ENCODE peak calls at places on chromosomes 11 and 22, in ten cellular contexts. G, U, R, Z, S, A, W, O, F and K are unnamed samples. For H3K9me3, the result is how much of the 10 kb centered on the place peaks cover.

GRCh38 chr22:22812031-22812905 is 75.3 kb upstream of the IGLL5 start:
- DNase-seq in G (no peak), U (no peak), R (no peak), Z (no peak), S (no peak), A (no peak), W (no peak), O (no peak), F (no peak), K (no peak)

GRCh38 chr11:19951558-19952083 is 208.7 kb downstream of the DBX1 start:
- DNase-seq in G (no peak), U (no peak), R (no peak), Z (no peak), S (no peak), A (peak), W (peak), O (no peak), F (no peak), K (no peak)

GRCh38 chr11:117980716-117981115 is 5.5 kb upstream of the IL10RA start:
- DNase-seq in G (no peak), U (no peak), R (no peak), Z (no peak), S (no peak), A (no peak), W (no peak), O (no peak), F (no peak), K (no peak)

GRCh38 chr11:134951305-134951700 is 539.3 kb upstream of the B3GAT1 start:
- DNase-seq in G (no peak), U (no peak), R (no peak), Z (no peak), S (no peak), A (no peak), W (no peak), O (peak), F (no peak), K (peak)

GRCh38 chr11:72038491-72038890 is 39.8 kb downstream of the IL18BP start:
- DNase-seq in G (no peak), U (peak), R (no peak), Z (peak), S (peak), A (no peak), W (no peak), O (peak), F (no peak), K (peak)

GRCh38 chr22:25200967-25201366 is 1.3 kb downstream of the CRYBB3 start:
- DNase-seq in G (no peak), U (no peak), R (no peak), Z (no peak), S (no peak), A (no peak), W (no peak), O (no peak), F (no peak), K (no peak)

GRCh38 chr11:8183136-8183535 is 14.3 kb upstream of the RIC3 start:
- DNase-seq in G (no peak), U (no peak), R (no peak), Z (no peak), S (no peak), A (no peak), W (no peak), O (no peak), F (no peak), K (no peak)

GRCh38 chr11:116052603-116053537 is 548.7 kb upstream of the CADM1 start:
- DNase-seq in G (no peak), U (no peak), R (no peak), Z (no peak), S (no peak), A (no peak), W (peak), O (no peak), F (no peak), K (no peak)

GRCh38 chr22:39459681-39460080 is 2.9 kb downstream of the MGAT3 start:
- DNase-seq in G (no peak), U (no peak), R (no peak), Z (no peak), S (no peak), A (no peak), W (no peak), O (no peak), F (no peak), K (no peak)

GRCh38 chr22:37972527-37972926 is 11.8 kb downstream of the SOX10 start:
- DNase-seq in G (no peak), U (peak), R (no peak), Z (no peak), S (no peak), A (no peak), W (no peak), O (no peak), F (no peak), K (no peak)

GRCh38 chr11:95650271-95650670 is 139.3 kb downstream of the FAM76B start:
- DNase-seq in G (no peak), U (no peak), R (no peak), Z (no peak), S (no peak), A (no peak), W (peak), O (no peak), F (no peak), K (no peak)

GRCh38 chr11:72036687-72037086 is 38.0 kb downstream of the IL18BP start:
- DNase-seq in G (no peak), U (no peak), R (no peak), Z (no peak), S (no peak), A (no peak), W (no peak), O (no peak), F (no peak), K (no peak)

GRCh38 chr11:67641302-67642147 is 2.0 kb upstream of the TBX10 start:
- DNase-seq in G (no peak), U (no peak), R (no peak), Z (no peak), S (peak), A (no peak), W (no peak), O (no peak), F (no peak), K (no peak)

GRCh38 chr11:120858740-120859139 is 165.2 kb upstream of the TBCEL start:
- DNase-seq in G (no peak), U (no peak), R (no peak), Z (no peak), S (no peak), A (no peak), W (no peak), O (no peak), F (no peak), K (no peak)

GRCh38 chr11:111623527-111624030 is 21.3 kb downstream of the SIK2 start:
- DNase-seq in G (peak), U (no peak), R (no peak), Z (peak), S (no peak), A (no peak), W (no peak), O (no peak), F (no peak), K (no peak)

GRCh38 chr22:39654527-39654926 is 84.0 kb downstream of the CACNA1I start:
- DNase-seq in G (no peak), U (no peak), R (no peak), Z (no peak), S (no peak), A (no peak), W (no peak), O (no peak), F (no peak), K (no peak)

GRCh38 chr11:102568851-102569250 is 38.3 kb upstream of the MMP7 start:
- DNase-seq in G (no peak), U (no peak), R (no peak), Z (no peak), S (no peak), A (no peak), W (no peak), O (no peak), F (no peak), K (no peak)
- H3K9me3 ChIP-seq in G (under half), U (under half), R (under half), Z (under half), S (under half), A (under half), W (under half), O (under half), F (under half), K (under half)

DNA sequence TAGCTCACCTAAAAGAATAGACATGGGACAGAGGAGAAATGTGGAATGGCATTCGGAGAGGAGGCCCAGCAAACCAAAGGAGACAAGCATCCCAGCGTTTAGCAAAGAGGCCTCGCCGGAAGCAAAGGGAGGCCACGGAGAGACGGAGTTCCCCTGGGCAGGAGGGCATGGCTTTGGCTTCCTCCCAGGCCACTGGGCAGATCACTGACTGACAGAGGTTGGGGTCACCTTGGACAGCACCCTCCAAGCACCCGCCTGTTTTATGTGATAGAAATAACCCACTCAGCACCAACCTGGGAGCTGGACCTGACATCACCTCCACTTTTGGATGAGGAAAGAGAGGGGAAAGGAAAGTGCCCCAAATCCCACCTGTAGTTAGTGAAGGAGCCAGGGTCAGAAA is 434.1 kb downstream of the BRD1 start:
- DNase-seq in G (no peak), U (no peak), R (no peak), Z (no peak), S (no peak), A (no peak), W (no peak), O (no peak), F (no peak), K (no peak)
- H3K9me3 ChIP-seq in G (under half), U (under half), R (under half), Z (under half), S (under half), A (under half), W (under half), O (under half), F (under half), K (under half)

DNA sequence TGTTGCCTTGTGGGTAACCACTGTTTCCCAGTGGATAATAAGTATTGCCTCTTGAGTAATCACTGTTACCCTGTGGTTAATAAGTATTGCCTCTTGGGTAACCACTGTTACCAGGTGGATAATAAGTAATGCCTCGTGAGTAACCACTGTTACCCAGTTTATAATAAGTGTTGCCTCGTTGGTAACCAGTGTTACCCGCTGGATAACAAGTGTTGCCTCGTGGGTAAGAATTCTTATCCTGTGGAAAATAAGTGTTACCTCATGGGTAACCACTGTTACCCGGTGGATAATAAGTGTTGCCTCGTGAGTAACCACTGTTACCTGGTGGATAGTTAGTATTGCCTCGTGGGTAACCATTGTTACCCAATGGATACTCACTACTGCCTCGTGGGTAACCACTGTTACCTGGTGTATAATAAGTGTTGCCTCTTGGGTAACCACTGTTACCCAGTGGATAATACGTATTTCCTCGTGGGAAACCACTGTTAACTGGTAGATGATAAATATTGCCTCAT is 24.1 kb upstream of the NXPE4 start:
- DNase-seq in G (no peak), U (no peak), R (no peak), Z (no peak), S (no peak), A (no peak), W (no peak), O (no peak), F (no peak), K (no peak)
- H3K9me3 ChIP-seq in G (under half), U (under half), R (under half), Z (under half), S (under half), A (under half), W (under half), O (under half), F (under half), K (under half)

GRCh38 chr11:35971841-35972422 is 28.1 kb downstream of the LDLRAD3 start:
- DNase-seq in G (no peak), U (no peak), R (no peak), Z (no peak), S (no peak), A (no peak), W (no peak), O (no peak), F (no peak), K (no peak)

GRCh38 chr11:35978173-35978572 is 34.3 kb downstream of the LDLRAD3 start:
- DNase-seq in G (no peak), U (no peak), R (no peak), Z (no peak), S (no peak), A (no peak), W (peak), O (no peak), F (no peak), K (no peak)

GRCh38 chr11:35978891-35979290 is 35.0 kb downstream of the LDLRAD3 start:
- DNase-seq in G (no peak), U (no peak), R (no peak), Z (no peak), S (no peak), A (no peak), W (no peak), O (no peak), F (no peak), K (no peak)

GRCh38 chr11:35976434-35976833 is 32.6 kb downstream of the LDLRAD3 start:
- DNase-seq in G (no peak), U (no peak), R (no peak), Z (no peak), S (no peak), A (no peak), W (no peak), O (no peak), F (no peak), K (no peak)

GRCh38 chr11:35974878-35975578 is 31.2 kb downstream of the LDLRAD3 start:
- DNase-seq in G (no peak), U (no peak), R (no peak), Z (no peak), S (no peak), A (no peak), W (no peak), O (no peak), F (no peak), K (no peak)
- H3K9me3 ChIP-seq in G (under half), U (under half), R (under half), Z (under half), S (under half), A (under half), W (under half), O (under half), F (under half), K (under half)

DNA sequence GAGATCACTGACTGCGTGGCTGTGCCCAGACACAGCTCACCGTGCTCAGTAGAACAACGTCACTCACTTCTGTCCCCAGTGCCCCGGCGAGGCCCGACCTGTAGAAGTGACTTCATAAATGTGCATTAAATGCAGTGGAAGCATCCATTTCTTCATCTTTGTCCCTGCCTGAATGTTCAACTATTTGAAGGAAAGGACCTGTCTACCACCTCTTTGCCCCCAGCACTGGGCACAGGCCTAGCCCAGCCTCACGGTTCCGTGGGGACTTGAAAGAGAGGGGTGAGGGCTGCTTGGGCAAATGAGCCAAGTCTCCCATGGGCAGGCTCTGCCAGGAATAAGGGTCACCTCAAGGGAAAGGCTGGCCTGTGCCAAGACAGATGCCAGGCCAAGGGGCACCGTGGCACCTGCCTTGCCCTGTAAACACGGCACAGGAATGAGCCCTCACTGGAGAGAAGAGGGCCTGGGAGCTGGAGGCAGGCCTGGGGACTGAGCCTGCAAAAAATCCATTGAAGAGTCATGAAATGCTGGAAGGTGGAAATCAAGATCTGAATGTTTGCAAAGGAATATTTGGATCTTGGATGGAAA is 845.3 kb downstream of the BRD1 start:
- DNase-seq in G (no peak), U (no peak), R (no peak), Z (no peak), S (no peak), A (no peak), W (no peak), O (no peak), F (no peak), K (no peak)
- H3K9me3 ChIP-seq in G (under half), U (under half), R (under half), Z (under half), S (under half), A (under half), W (under half), O (under half), F (under half), K (under half)

GRCh38 chr11:128302425-128303186 is 284.8 kb downstream of the ETS1 start:
- DNase-seq in G (no peak), U (no peak), R (no peak), Z (no peak), S (no peak), A (peak), W (no peak), O (no peak), F (peak), K (no peak)

GRCh38 chr11:128303383-128303782 is 284.0 kb downstream of the ETS1 start:
- DNase-seq in G (no peak), U (no peak), R (no peak), Z (no peak), S (no peak), A (no peak), W (no peak), O (no peak), F (no peak), K (no peak)

GRCh38 chr11:128299132-128299726 is 288.1 kb downstream of the ETS1 start:
- DNase-seq in G (no peak), U (no peak), R (no peak), Z (no peak), S (no peak), A (no peak), W (no peak), O (no peak), F (no peak), K (no peak)

GRCh38 chr11:128298271-128298670 is 289.1 kb downstream of the ETS1 start:
- DNase-seq in G (no peak), U (no peak), R (no peak), Z (no peak), S (no peak), A (no peak), W (no peak), O (no peak), F (no peak), K (no peak)

GRCh38 chr11:128300785-128301184 is 286.6 kb downstream of the ETS1 start:
- DNase-seq in G (no peak), U (no peak), R (no peak), Z (no peak), S (no peak), A (peak), W (no peak), O (no peak), F (no peak), K (no peak)
- H3K9me3 ChIP-seq in G (under half), U (under half), R (under half), Z (under half), S (under half), A (under half), W (under half), O (under half), F (under half), K (under half)

GRCh38 chr11:91178366-91178765 is 955.5 kb upstream of the CHORDC1 start:
- DNase-seq in G (no peak), U (no peak), R (no peak), Z (no peak), S (no peak), A (no peak), W (no peak), O (no peak), F (no peak), K (no peak)

GRCh38 chr11:91170711-91171110 is 947.9 kb upstream of the CHORDC1 start:
- DNase-seq in G (no peak), U (no peak), R (no peak), Z (no peak), S (no peak), A (no peak), W (no peak), O (no peak), F (no peak), K (no peak)

GRCh38 chr11:91174734-91175133 is 951.9 kb upstream of the CHORDC1 start:
- DNase-seq in G (no peak), U (no peak), R (no peak), Z (no peak), S (no peak), A (no peak), W (no peak), O (no peak), F (no peak), K (no peak)

GRCh38 chr11:91173701-91174100 is 950.9 kb upstream of the CHORDC1 start:
- DNase-seq in G (no peak), U (no peak), R (no peak), Z (no peak), S (no peak), A (no peak), W (no peak), O (no peak), F (no peak), K (no peak)
- H3K9me3 ChIP-seq in G (under half), U (under half), R (under half), Z (under half), S (under half), A (under half), W (under half), O (under half), F (under half), K (under half)

GRCh38 chr22:48045369-48045768 is 1282.9 kb downstream of the TBC1D22A start:
- DNase-seq in G (no peak), U (no peak), R (no peak), Z (no peak), S (no peak), A (no peak), W (no peak), O (no peak), F (no peak), K (no peak)
- H3K9me3 ChIP-seq in G (under half), U (under half), R (under half), Z (under half), S (under half), A (under half), W (under half), O (under half), F (under half), K (under half)